ENCODE peak calls at places on chromosome 1, in five cellular contexts. N, H, U, V and A are unnamed samples.

GRCh38 chr1:222310830-222311229 is 237.1 kb downstream of the HHIPL2 start:
- DNase-seq in N (no peak), H (no peak), U (no peak), V (no peak), A (no peak)

GRCh38 chr1:87437663-87438295 is 109.1 kb downstream of the LMO4 start:
- DNase-seq in N (no peak), H (no peak), U (no peak), V (no peak), A (no peak)

GRCh38 chr1:112674986-112675727 is 698 bp downstream of the MOV10 start:
- DNase-seq in N (peak), H (no peak), U (no peak), V (peak), A (no peak)

GRCh38 chr1:150076066-150076465 is 8.5 kb downstream of the VPS45 start:
- DNase-seq in N (no peak), H (no peak), U (no peak), V (no peak), A (no peak)

GRCh38 chr1:232440325-232441059 is 189.4 kb downstream of the SIPA1L2 start:
- DNase-seq in N (peak), H (no peak), U (no peak), V (no peak), A (no peak)

GRCh38 chr1:111656093-111657017 is 36.8 kb downstream of the RAP1A start:
- DNase-seq in N (no peak), H (no peak), U (no peak), V (peak), A (no peak)

GRCh38 chr1:118863688-118864087 is 124.5 kb downstream of the TBX15 start:
- DNase-seq in N (no peak), H (no peak), U (no peak), V (no peak), A (no peak)

GRCh38 chr1:98502937-98503336 is 158.6 kb upstream of the SNX7 start:
- DNase-seq in N (no peak), H (no peak), U (no peak), V (no peak), A (no peak)

GRCh38 chr1:32703479-32704291 is 1.1 kb upstream of the SYNC start:
- DNase-seq in N (no peak), H (no peak), U (no peak), V (no peak), A (no peak)

GRCh38 chr1:233565313-233565712 is 48.6 kb upstream of the KCNK1 start:
- DNase-seq in N (no peak), H (no peak), U (no peak), V (no peak), A (no peak)

GRCh38 chr1:200036616-200037270 is 9.2 kb downstream of the NR5A2 start:
- DNase-seq in N (no peak), H (no peak), U (no peak), V (no peak), A (no peak)

GRCh38 chr1:184476187-184476586 is 89.4 kb downstream of the C1orf21 start:
- DNase-seq in N (no peak), H (no peak), U (no peak), V (no peak), A (no peak)

GRCh38 chr1:94542088-94542671 is 621 bp upstream of the F3 start:
- DNase-seq in N (no peak), H (peak), U (no peak), V (peak), A (no peak)

GRCh38 chr1:55868026-55868425 is 652.9 kb upstream of the USP24 start:
- DNase-seq in N (no peak), H (no peak), U (peak), V (no peak), A (no peak)

GRCh38 chr1:67019600-67020136 is 34.3 kb downstream of the SLC35D1 start:
- DNase-seq in N (no peak), H (no peak), U (no peak), V (no peak), A (no peak)

GRCh38 chr1:32782086-32782485 is 35.1 kb downstream of the YARS1 start:
- DNase-seq in N (no peak), H (no peak), U (no peak), V (no peak), A (no peak)

GRCh38 chr1:58162952-58163550 is 383.5 kb downstream of the OMA1 start:
- DNase-seq in N (no peak), H (peak), U (no peak), V (peak), A (no peak)

GRCh38 chr1:92749024-92749634 is 35.8 kb downstream of the EVI5 start:
- DNase-seq in N (no peak), H (peak), U (peak), V (peak), A (no peak)

GRCh38 chr1:45957684-45958083 is 154.3 kb downstream of the MAST2 start:
- DNase-seq in N (no peak), H (no peak), U (no peak), V (no peak), A (no peak)

GRCh38 chr1:228494044-228494353 is 6.8 kb downstream of the RNF187 start:
- DNase-seq in N (no peak), H (no peak), U (no peak), V (no peak), A (no peak)

GRCh38 chr1:76352741-76353435 is 278.3 kb downstream of the ST6GALNAC3 start:
- DNase-seq in N (no peak), H (no peak), U (no peak), V (no peak), A (no peak)

GRCh38 chr1:101587749-101588148 is 350.9 kb downstream of the S1PR1 start:
- DNase-seq in N (no peak), H (no peak), U (no peak), V (no peak), A (no peak)

GRCh38 chr1:93681095-93681548 is 515 bp downstream of the BCAR3 start:
- DNase-seq in N (peak), H (no peak), U (no peak), V (peak), A (no peak)

GRCh38 chr1:209421186-209421585 is 162.3 kb upstream of the CAMK1G start:
- DNase-seq in N (no peak), H (no peak), U (no peak), V (no peak), A (no peak)

GRCh38 chr1:3348196-3348865 is 106.1 kb upstream of the ARHGEF16 start:
- DNase-seq in N (no peak), H (no peak), U (no peak), V (no peak), A (no peak)

GRCh38 chr1:1091344-1092148 is 17.4 kb upstream of the RNF223 start:
- DNase-seq in N (no peak), H (no peak), U (no peak), V (peak), A (no peak)

GRCh38 chr1:162372159-162373071 is 4.2 kb downstream of the SPATA46 start:
- DNase-seq in N (no peak), H (no peak), U (no peak), V (no peak), A (no peak)

GRCh38 chr1:65174585-65174984 is 26.6 kb downstream of the AK4 start:
- DNase-seq in N (no peak), H (peak), U (no peak), V (no peak), A (no peak)

GRCh38 chr1:150259758-150260669 is 2.4 kb downstream of the CA14 start:
- DNase-seq in N (no peak), H (peak), U (peak), V (no peak), A (no peak)

GRCh38 chr1:26281971-26282693 is 2.2 kb downstream of the SH3BGRL3 start:
- DNase-seq in N (no peak), H (no peak), U (no peak), V (no peak), A (no peak)

GRCh38 chr1:118144777-118145176 is 40.3 kb downstream of the SPAG17 start:
- DNase-seq in N (no peak), H (no peak), U (no peak), V (no peak), A (no peak)

GRCh38 chr1:170910273-170910672 is 25.1 kb upstream of the MROH9 start:
- DNase-seq in N (no peak), H (no peak), U (no peak), V (no peak), A (no peak)

GRCh38 chr1:12386130-12386529 is 156.3 kb downstream of the VPS13D start:
- DNase-seq in N (no peak), H (no peak), U (no peak), V (no peak), A (no peak)

GRCh38 chr1:116345830-116346229 is 27.2 kb upstream of the ATP1A1 start:
- DNase-seq in N (no peak), H (no peak), U (peak), V (no peak), A (no peak)